ENCODE peak calls at places on chromosomes 12 and 14, in four cellular contexts. O, Q, R and G are unnamed samples.

GRCh38 chr14:96962337-96962736 is 165.2 kb downstream of the VRK1 start:
- DNase-seq in O (no peak), Q (no peak), R (no peak), G (peak)

GRCh38 chr12:119840617-119841016 is 36.5 kb downstream of the CIT start:
- DNase-seq in O (no peak), Q (no peak), R (no peak), G (no peak)

GRCh38 chr14:101734241-101734847 is 27.2 kb upstream of the PPP2R5C start:
- DNase-seq in O (no peak), Q (no peak), R (no peak), G (no peak)

GRCh38 chr14:52023518-52023917 is 34.2 kb downstream of the RTRAF start:
- DNase-seq in O (no peak), Q (no peak), R (no peak), G (no peak)

GRCh38 chr12:69648476-69648875 is 37.8 kb upstream of the LRRC10 start:
- DNase-seq in O (peak), Q (no peak), R (no peak), G (no peak)

GRCh38 chr12:108922918-108923317 is 43.0 kb downstream of the DAO start:
- DNase-seq in O (no peak), Q (no peak), R (no peak), G (no peak)

GRCh38 chr14:97416550-97416949 is 619.4 kb downstream of the VRK1 start:
- DNase-seq in O (no peak), Q (no peak), R (no peak), G (no peak)

GRCh38 chr12:120327593-120327992 is at the start of gene PLA2G1B:
- DNase-seq in O (no peak), Q (no peak), R (no peak), G (no peak)

GRCh38 chr12:107306141-107306670 is 212.9 kb upstream of the CRY1 start:
- DNase-seq in O (no peak), Q (no peak), R (no peak), G (no peak)

GRCh38 chr12:57474862-57475261 is 4.8 kb downstream of the ARHGAP9 start:
- DNase-seq in O (no peak), Q (no peak), R (no peak), G (no peak)

GRCh38 chr14:79294506-79294905 is 916.8 kb downstream of the DIO2 start:
- DNase-seq in O (no peak), Q (no peak), R (no peak), G (no peak)

GRCh38 chr14:91405241-91405721 is 12.3 kb downstream of the CCDC88C start:
- DNase-seq in O (no peak), Q (no peak), R (no peak), G (no peak)

GRCh38 chr12:109596418-109597244 is 23.0 kb downstream of the MVK start:
- DNase-seq in O (no peak), Q (no peak), R (no peak), G (no peak)

GRCh38 chr12:109533487-109533740 is 39.9 kb downstream of the MMAB start:
- DNase-seq in O (no peak), Q (no peak), R (no peak), G (no peak)

GRCh38 chr12:39047539-39048078 is 142.2 kb upstream of the CPNE8 start:
- DNase-seq in O (no peak), Q (no peak), R (no peak), G (no peak)

GRCh38 chr14:85934123-85934885 is 404.4 kb downstream of the FLRT2 start:
- DNase-seq in O (peak), Q (no peak), R (peak), G (no peak)

GRCh38 chr12:49105504-49106120 is 5.0 kb downstream of the LMBR1L start:
- DNase-seq in O (no peak), Q (no peak), R (no peak), G (no peak)

GRCh38 chr14:101781240-101782061 is 19.9 kb downstream of the PPP2R5C start:
- DNase-seq in O (no peak), Q (no peak), R (peak), G (no peak)

GRCh38 chr12:76952995-76953394 is 74.2 kb upstream of the CSRP2 start:
- DNase-seq in O (no peak), Q (no peak), R (no peak), G (no peak)

GRCh38 chr12:21865846-21866245 is 75.4 kb downstream of the ABCC9 start:
- DNase-seq in O (no peak), Q (no peak), R (no peak), G (no peak)

GRCh38 chr12:108611884-108612415 is 14.1 kb upstream of the TMEM119 start:
- DNase-seq in O (peak), Q (no peak), R (peak), G (no peak)

GRCh38 chr12:117470804-117471203 is 109.4 kb upstream of the NOS1 start:
- DNase-seq in O (no peak), Q (no peak), R (no peak), G (no peak)

GRCh38 chr12:92114834-92115233 is 30.8 kb downstream of the BTG1 start:
- DNase-seq in O (no peak), Q (no peak), R (no peak), G (no peak)

GRCh38 chr12:62931481-62931880 is 3.5 kb downstream of the PPM1H start:
- DNase-seq in O (no peak), Q (no peak), R (no peak), G (no peak)

GRCh38 chr14:75399819-75400678 is 27.8 kb upstream of the JDP2 start:
- DNase-seq in O (no peak), Q (peak), R (no peak), G (no peak)

GRCh38 chr12:110684322-110684836 is 4.5 kb downstream of the HVCN1 start:
- DNase-seq in O (no peak), Q (peak), R (no peak), G (no peak)

GRCh38 chr12:32535260-32535999 is 136.1 kb downstream of the FGD4 start:
- DNase-seq in O (peak), Q (peak), R (no peak), G (no peak)

GRCh38 chr14:105337433-105337832 is 22.9 kb downstream of the PACS2 start:
- DNase-seq in O (no peak), Q (no peak), R (no peak), G (no peak)

GRCh38 chr12:49824886-49825285 is 3.3 kb downstream of the NCKAP5L start:
- DNase-seq in O (no peak), Q (no peak), R (no peak), G (no peak)

GRCh38 chr12:95605875-95606274 is 54.6 kb upstream of the USP44 start:
- DNase-seq in O (no peak), Q (no peak), R (no peak), G (no peak)

GRCh38 chr12:131425468-131425867 is 285.4 kb upstream of the SFSWAP start:
- DNase-seq in O (no peak), Q (no peak), R (no peak), G (no peak)

GRCh38 chr12:11832100-11832499 is 182.6 kb downstream of the ETV6 start:
- DNase-seq in O (no peak), Q (no peak), R (no peak), G (no peak)

GRCh38 chr14:69571879-69572633 is 2.6 kb downstream of the CCDC177 start:
- DNase-seq in O (no peak), Q (no peak), R (peak), G (no peak)